ENCODE peak calls at places on chromosomes 5 and 9, in eight cellular contexts. E is WERI-Rb-1, S is tibial artery, A is PC-3, V is thoracic aorta, F is fibroblast of lung, R is endothelial cell of umbilical vein, K is tibial nerve. T is an unnamed sample.

GRCh38 chr5:926416-927171 is 33.9 kb downstream of the TRIP13 start:
- DNase-seq in E (no peak), S (peak), A (no peak), V (no peak), F (peak), R (peak), K (no peak), T (no peak)

GRCh38 chr9:107131108-107131799 is 151.8 kb upstream of the RAD23B start:
- DNase-seq in E (peak), S (no peak), A (peak), V (no peak), F (no peak), R (no peak), K (no peak), T (no peak)

GRCh38 chr5:97243352-97243751 is 60.3 kb upstream of the RIOK2 start:
- DNase-seq in E (no peak), S (no peak), A (no peak), V (no peak), F (no peak), R (no peak), K (no peak), T (no peak)

GRCh38 chr5:73957397-73958001 is 331.5 kb downstream of the ARHGEF28 start:
- DNase-seq in E (no peak), S (no peak), A (no peak), V (no peak), F (peak), R (no peak), K (no peak), T (no peak)

GRCh38 chr5:16578474-16578883 is 38.3 kb downstream of the RETREG1 start:
- DNase-seq in E (peak), S (no peak), A (no peak), V (no peak), F (peak), R (no peak), K (no peak), T (no peak)

GRCh38 chr9:116516456-116516855 is 170.6 kb upstream of the TRIM32 start:
- DNase-seq in E (no peak), S (no peak), A (no peak), V (no peak), F (no peak), R (no peak), K (no peak), T (no peak)

GRCh38 chr5:42614509-42614908 is 142.1 kb upstream of the CCDC152 start:
- DNase-seq in E (no peak), S (no peak), A (peak), V (no peak), F (peak), R (no peak), K (no peak), T (no peak)

GRCh38 chr5:137754961-137755762 is 999 bp upstream of the HNRNPA0 start:
- DNase-seq in E (no peak), S (no peak), A (no peak), V (no peak), F (no peak), R (no peak), K (no peak), T (no peak)

GRCh38 chr5:4020386-4020785 is 424.8 kb downstream of the IRX1 start:
- DNase-seq in E (no peak), S (no peak), A (no peak), V (no peak), F (peak), R (no peak), K (no peak), T (no peak)

GRCh38 chr5:131280417-131280816 is 16.6 kb downstream of the CDC42SE2 start:
- DNase-seq in E (no peak), S (no peak), A (no peak), V (no peak), F (no peak), R (no peak), K (no peak), T (no peak)

GRCh38 chr5:137332296-137332695 is 166.8 kb downstream of the SPOCK1 start:
- DNase-seq in E (no peak), S (no peak), A (no peak), V (no peak), F (no peak), R (no peak), K (no peak), T (no peak)

GRCh38 chr9:129247285-129248153 is 69.5 kb upstream of the IER5L start:
- DNase-seq in E (no peak), S (peak), A (no peak), V (no peak), F (no peak), R (no peak), K (no peak), T (no peak)

GRCh38 chr9:130480673-130481072 is 35.9 kb downstream of the ASS1 start:
- DNase-seq in E (peak), S (no peak), A (no peak), V (no peak), F (no peak), R (no peak), K (no peak), T (no peak)

GRCh38 chr9:89330513-89330912 is 12.2 kb downstream of the SECISBP2 start:
- DNase-seq in E (no peak), S (no peak), A (no peak), V (no peak), F (no peak), R (no peak), K (no peak), T (no peak)

GRCh38 chr5:131386779-131387178 is 122.9 kb downstream of the CDC42SE2 start:
- DNase-seq in E (no peak), S (no peak), A (peak), V (no peak), F (peak), R (peak), K (no peak), T (no peak)

GRCh38 chr5:158026248-158027031 is 167.5 kb upstream of the CLINT1 start:
- DNase-seq in E (no peak), S (peak), A (no peak), V (no peak), F (peak), R (no peak), K (peak), T (no peak)

GRCh38 chr5:140481758-140482157 is 65.7 kb upstream of the EIF4EBP3 start:
- DNase-seq in E (no peak), S (no peak), A (peak), V (no peak), F (peak), R (no peak), K (no peak), T (no peak)

GRCh38 chr5:16007750-16008415 is 171.7 kb downstream of the MARCHF11 start:
- DNase-seq in E (no peak), S (no peak), A (no peak), V (no peak), F (no peak), R (no peak), K (no peak), T (no peak)

GRCh38 chr5:108380531-108381021 is 1.3 kb downstream of the FBXL17 start:
- DNase-seq in E (peak), S (peak), A (peak), V (no peak), F (peak), R (peak), K (peak), T (peak)

GRCh38 chr5:21931076-21931475 is 922.1 kb downstream of the CDH12 start:
- DNase-seq in E (no peak), S (no peak), A (no peak), V (no peak), F (no peak), R (no peak), K (no peak), T (no peak)

GRCh38 chr9:87630266-87630665 is 95.7 kb upstream of the CTSL start:
- DNase-seq in E (peak), S (no peak), A (no peak), V (no peak), F (no peak), R (no peak), K (no peak), T (no peak)

GRCh38 chr9:111969622-111970021 is 73.0 kb downstream of the UGCG start:
- DNase-seq in E (peak), S (no peak), A (no peak), V (no peak), F (no peak), R (no peak), K (no peak), T (no peak)

GRCh38 chr5:81164936-81165335 is 68.2 kb upstream of the CKMT2 start:
- DNase-seq in E (no peak), S (no peak), A (no peak), V (no peak), F (peak), R (no peak), K (peak), T (no peak)

DNA sequence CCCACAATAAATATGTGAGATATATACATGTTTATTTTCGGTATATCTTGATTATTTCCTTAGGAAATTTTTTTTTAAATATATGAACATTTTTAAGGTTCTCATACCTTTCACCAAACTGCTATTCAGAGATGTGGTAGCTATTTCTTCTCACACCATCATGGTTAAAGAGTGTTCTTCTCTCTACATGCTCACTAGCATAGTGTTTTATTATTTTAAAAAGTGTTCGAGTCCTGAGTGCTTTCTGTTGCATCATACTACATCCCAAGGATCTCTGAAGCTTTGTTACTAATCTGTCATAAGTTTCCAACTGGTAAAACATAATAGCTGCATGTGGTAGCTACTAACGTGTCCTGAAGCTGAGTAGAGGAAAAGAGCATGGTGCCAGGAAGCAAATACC is 177.4 kb upstream of the GLRA1 start:
- DNase-seq in E (no peak), S (no peak), A (no peak), V (no peak), F (no peak), R (no peak), K (no peak), T (no peak)
- TF ChIP-seq CTCF in E (no peak), S (no peak), A (no peak), V (no peak), F (no peak), R (no peak), K (no peak), T (no peak)

DNA sequence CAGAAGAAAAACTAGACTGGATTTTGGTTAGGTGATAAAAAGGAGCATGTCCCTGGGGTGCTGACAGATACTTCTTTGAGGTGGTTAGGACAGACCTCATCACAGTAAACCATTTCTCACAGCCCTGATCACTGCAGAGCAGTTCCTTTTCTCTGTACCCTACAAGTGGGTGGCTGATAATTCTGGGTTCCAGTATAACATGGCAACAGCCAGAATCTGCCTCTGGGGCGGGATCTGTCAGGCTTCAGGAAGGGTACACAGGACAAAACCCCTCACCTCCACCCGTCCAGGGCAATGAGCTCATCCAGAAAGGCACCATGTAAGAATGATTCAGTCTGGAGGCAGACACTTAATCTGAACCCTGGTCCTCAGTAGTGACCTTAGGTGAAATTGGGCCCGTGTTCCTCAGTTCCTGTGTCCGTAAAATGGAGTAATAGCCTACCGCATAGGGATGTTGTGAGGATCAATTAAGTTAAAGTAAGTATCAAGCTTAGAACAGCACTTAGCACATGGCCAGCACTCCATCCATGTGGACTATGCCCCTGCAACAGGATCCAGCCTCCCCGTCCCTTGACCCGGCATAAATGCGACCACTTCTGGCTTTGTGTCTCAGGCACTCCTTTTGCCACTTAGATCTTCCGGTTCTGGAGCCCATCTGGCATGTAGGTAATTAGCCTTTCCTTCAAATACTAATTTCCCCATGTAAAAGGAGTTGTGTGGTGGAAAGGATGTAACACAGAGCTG is 129.2 kb downstream of the LHFPL2 start:
- DNase-seq in E (no peak), S (no peak), A (no peak), V (no peak), F (no peak), R (no peak), K (no peak), T (no peak)
- H3K27ac ChIP-seq in E (no peak), S (peak), A (peak), V (peak), F (peak), R (peak), K (peak), T (no peak)

GRCh38 chr5:176577312-176578176 is 28.4 kb downstream of the CDHR2 start:
- DNase-seq in E (no peak), S (no peak), A (no peak), V (no peak), F (no peak), R (no peak), K (no peak), T (no peak)
- TF ChIP-seq CTCF in E (no peak), S (no peak), A (no peak), V (no peak), F (no peak), R (no peak), K (no peak), T (no peak)

GRCh38 chr9:126417684-126418083 is 91.1 kb downstream of the MVB12B start:
- DNase-seq in E (no peak), S (no peak), A (no peak), V (no peak), F (no peak), R (no peak), K (no peak), T (no peak)
- H3K27ac ChIP-seq in E (no peak), S (no peak), A (no peak), V (no peak), F (no peak), R (no peak), K (no peak), T (no peak)

GRCh38 chr9:92706218-92706940 is 36.4 kb upstream of the IPPK start:
- DNase-seq in E (peak), S (no peak), A (peak), V (no peak), F (no peak), R (peak), K (no peak), T (no peak)
- TF ChIP-seq CTCF in E (peak), S (peak), A (peak), V (peak), F (peak), R (peak), K (peak), T (peak)

GRCh38 chr9:136342191-136343120 is 15.1 kb downstream of the GPSM1 start:
- DNase-seq in E (peak), S (peak), A (no peak), V (no peak), F (peak), R (peak), K (peak), T (peak)

GRCh38 chr9:136343884-136344269 is 16.5 kb downstream of the GPSM1 start:
- DNase-seq in E (no peak), S (no peak), A (no peak), V (no peak), F (no peak), R (no peak), K (no peak), T (no peak)

GRCh38 chr9:136341769-136342168 is 14.4 kb downstream of the GPSM1 start:
- DNase-seq in E (no peak), S (no peak), A (no peak), V (no peak), F (no peak), R (no peak), K (no peak), T (no peak)

GRCh38 chr9:136344544-136345280 is 17.4 kb downstream of the GPSM1 start:
- DNase-seq in E (no peak), S (no peak), A (no peak), V (no peak), F (no peak), R (no peak), K (no peak), T (no peak)

GRCh38 chr9:136343121-136343883 is 16.0 kb downstream of the GPSM1 start:
- DNase-seq in E (no peak), S (no peak), A (no peak), V (no peak), F (no peak), R (no peak), K (no peak), T (no peak)
- H3K27ac ChIP-seq in E (peak), S (peak), A (no peak), V (no peak), F (no peak), R (no peak), K (peak), T (no peak)

DNA sequence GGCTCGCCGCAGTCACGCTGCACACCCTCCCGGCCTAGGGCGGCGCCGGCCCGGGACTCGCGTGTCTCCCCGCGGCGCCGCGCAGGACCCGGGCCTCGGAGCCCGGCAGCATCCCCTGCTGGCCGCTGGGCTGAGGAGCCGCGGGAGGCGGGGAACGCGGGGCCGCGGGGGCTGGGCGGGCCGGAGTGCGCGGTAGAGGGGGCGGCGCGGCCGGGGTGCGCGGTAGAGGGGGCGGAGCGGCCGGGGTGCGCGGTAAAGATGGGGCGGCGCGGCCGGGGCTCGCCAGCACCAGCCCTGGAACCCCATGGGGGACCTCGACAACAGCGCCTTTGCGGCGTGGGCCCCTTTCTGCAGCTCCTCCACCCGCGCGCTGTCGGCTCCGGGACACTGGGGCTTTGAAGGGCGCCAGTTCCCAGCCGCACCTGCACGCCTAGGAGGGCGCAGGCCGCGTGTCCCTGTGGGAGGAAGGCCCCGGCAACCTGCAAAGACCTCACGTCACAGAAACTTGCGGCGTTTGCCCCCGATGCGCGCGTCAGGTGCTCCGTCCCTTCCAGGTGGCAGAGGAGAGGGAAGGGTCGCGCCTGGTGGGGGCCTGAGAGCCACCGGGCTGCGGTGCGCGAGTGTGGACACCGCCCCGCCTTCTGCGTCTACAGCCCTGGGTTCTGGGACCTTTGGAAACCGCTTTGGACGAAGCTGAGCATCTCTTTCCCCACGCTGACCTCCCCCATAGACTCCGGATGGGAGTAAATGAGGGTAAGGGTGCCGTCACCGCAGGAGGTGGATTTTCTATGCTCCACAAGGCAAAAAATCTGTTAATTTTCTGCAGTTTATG is 49.6 kb downstream of the NSUN2 start:
- DNase-seq in E (peak), S (no peak), A (no peak), V (no peak), F (peak), R (no peak), K (no peak), T (peak)
- TF ChIP-seq CTCF in E (peak), S (peak), A (no peak), V (peak), F (peak), R (peak), K (peak), T (no peak)

GRCh38 chr9:119005162-119005561 is 364.1 kb downstream of the BRINP1 start:
- DNase-seq in E (no peak), S (no peak), A (no peak), V (no peak), F (peak), R (no peak), K (no peak), T (no peak)
- H3K27ac ChIP-seq in E (no peak), S (peak), A (no peak), V (peak), F (peak), R (no peak), K (peak), T (no peak)

DNA sequence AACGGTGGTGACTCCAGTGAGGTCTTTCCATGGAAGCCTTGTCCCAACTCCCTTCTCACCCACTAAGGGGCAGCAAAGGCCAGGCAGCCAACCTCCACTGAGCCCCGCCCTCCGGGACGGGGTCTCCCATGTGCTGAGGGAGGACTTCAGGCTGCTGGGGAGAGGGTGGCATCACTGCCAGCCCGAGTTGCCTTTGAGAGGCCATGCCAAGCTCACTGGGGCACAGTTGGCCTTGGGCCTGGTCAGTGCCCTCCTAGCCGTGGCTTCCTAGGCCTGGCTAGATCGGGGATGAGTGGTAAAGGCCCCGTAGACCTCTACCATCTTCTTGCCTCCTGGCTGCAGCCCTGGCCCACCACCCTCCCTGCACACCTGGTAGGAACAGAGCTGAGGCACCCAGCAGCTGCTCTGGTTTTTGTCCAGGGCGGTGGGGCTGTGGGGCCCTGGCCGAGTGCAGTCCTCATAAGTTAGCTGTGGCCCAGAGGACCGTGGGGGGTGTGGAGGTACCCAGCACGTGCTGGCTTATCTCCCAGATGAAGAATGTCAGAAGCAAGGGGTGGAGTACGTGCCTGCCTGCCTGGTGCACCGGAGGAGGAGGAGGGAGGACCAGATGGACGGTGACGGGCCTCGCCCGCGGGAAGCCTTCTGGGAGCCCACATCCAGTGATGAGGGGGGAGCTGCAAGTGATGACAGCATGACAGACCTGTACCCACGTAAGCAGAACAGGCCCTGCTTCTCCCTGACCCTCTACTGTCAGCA is 3.2 kb downstream of the SURF2 start:
- DNase-seq in E (peak), S (no peak), A (no peak), V (no peak), F (no peak), R (no peak), K (no peak), T (no peak)
- TF ChIP-seq CTCF in E (peak), S (no peak), A (peak), V (no peak), F (peak), R (no peak), K (no peak), T (no peak)

T was measured in CD4-positive, alpha-beta T cell.